ENCODE peak calls at places on chromosomes 7 and 10, in seven cellular contexts. M, W, O, V, N, F and E are unnamed samples.

GRCh38 chr7:77797734-77798393 is 370 bp downstream of the TMEM60 start:
- DNase-seq in W (peak), M (peak), F (no peak), V (peak), O (peak), N (peak), E (no peak)

GRCh38 chr10:93199221-93199681 is 125.6 kb downstream of the CYP26A1 start:
- DNase-seq in M (peak), F (no peak), O (peak), N (no peak), V (no peak), W (peak), E (no peak)

GRCh38 chr10:69716711-69717560 is 84.8 kb upstream of the COL13A1 start:
- DNase-seq in F (peak), N (peak), M (peak), W (peak), O (peak), V (no peak), E (peak)

GRCh38 chr7:108486291-108486966 is 30.2 kb upstream of the NRCAM start:
- DNase-seq in N (no peak), V (no peak), F (no peak), O (no peak), W (peak), M (peak), E (no peak)

GRCh38 chr10:80472234-80473095 is 18.4 kb downstream of the TSPAN14 start:
- DNase-seq in N (peak), V (no peak), W (peak), M (peak), F (no peak), O (no peak), E (no peak)

GRCh38 chr7:151736403-151736909 is 140.5 kb downstream of the PRKAG2 start:
- DNase-seq in F (no peak), V (no peak), M (peak), W (peak), O (no peak), N (peak), E (peak)

GRCh38 chr10:1049425-1049958 is 573 bp upstream of the IDI1 start:
- DNase-seq in V (no peak), F (peak), O (no peak), W (no peak), N (no peak), M (no peak), E (no peak)

GRCh38 chr7:34849163-34849960 is 187.9 kb downstream of the DPY19L1 start:
- DNase-seq in F (no peak), O (no peak), W (peak), M (peak), N (no peak), V (no peak), E (no peak)

GRCh38 chr7:88289505-88290129 is 17.1 kb downstream of the STEAP4 start:
- DNase-seq in N (peak), V (no peak), W (no peak), F (no peak), O (no peak), M (peak), E (no peak)

GRCh38 chr7:1900847-1901246 is 230.8 kb downstream of the ELFN1 start:
- DNase-seq in F (no peak), W (no peak), M (no peak), O (no peak), V (no peak), N (no peak), E (no peak)

GRCh38 chr10:76082232-76082631 is 650.8 kb downstream of the LRMDA start:
- DNase-seq in M (no peak), N (no peak), V (no peak), O (no peak), W (no peak), F (no peak), E (no peak)

GRCh38 chr7:95265634-95266033 is 58.7 kb downstream of the PON1 start:
- DNase-seq in F (no peak), V (no peak), O (no peak), N (no peak), M (no peak), W (no peak), E (no peak)

GRCh38 chr7:44914992-44915607 is 29.8 kb upstream of the PURB start:
- DNase-seq in O (no peak), V (no peak), N (no peak), W (no peak), F (peak), M (no peak), E (no peak)

GRCh38 chr10:118107040-118107439 is 60.3 kb upstream of the RAB11FIP2 start:
- DNase-seq in W (no peak), O (no peak), F (no peak), N (no peak), M (peak), V (no peak), E (no peak)

GRCh38 chr10:46020871-46021553 is 9.4 kb downstream of the NCOA4 start:
- DNase-seq in F (no peak), V (no peak), W (peak), N (no peak), O (no peak), M (peak), E (no peak)

GRCh38 chr7:94424336-94424735 is 29.6 kb downstream of the COL1A2 start:
- DNase-seq in O (no peak), N (no peak), F (no peak), W (no peak), M (no peak), V (no peak), E (no peak)

GRCh38 chr10:43398939-43399871 is 9.8 kb downstream of the HNRNPF start:
- DNase-seq in O (no peak), F (no peak), N (no peak), V (no peak), W (peak), M (peak), E (no peak)